ENCODE peak calls at places on chromosomes 3 and 15, in nine cellular contexts. W is tibial nerve, A is uterus, S is heart left ventricle, Y is IMR-90, E is esophagus squamous epithelium, D is breast epithelium, F is HepG2, L is endothelial cell of umbilical vein. P is an unnamed sample. For H3K27me3, the result is how much of the 10 kb centered on the place peaks cover.

GRCh38 chr3:112778298-112779008 is 68.2 kb downstream of the CD200R1L start:
- DNase-seq in D (no peak), F (no peak), L (no peak), S (no peak), Y (peak), E (no peak), W (no peak), A (no peak), P (no peak)

GRCh38 chr3:115194461-115194860 is 47.4 kb upstream of the ZBTB20 start:
- DNase-seq in E (no peak), A (no peak), W (no peak), Y (peak), D (no peak), L (no peak), F (no peak), S (no peak), P (no peak)

GRCh38 chr15:27869697-27870281 is 229.3 kb downstream of the OCA2 start:
- DNase-seq in A (no peak), W (no peak), E (no peak), L (no peak), D (no peak), S (no peak), Y (no peak), F (no peak), P (no peak)

GRCh38 chr3:63067999-63068645 is 192.9 kb upstream of the CADPS start:
- DNase-seq in W (no peak), Y (peak), D (no peak), E (no peak), A (no peak), F (peak), L (peak), S (no peak), P (no peak)

GRCh38 chr3:27596334-27596841 is 112.2 kb upstream of the SLC4A7 start:
- DNase-seq in L (peak), W (peak), A (no peak), E (no peak), F (no peak), Y (peak), S (no peak), D (no peak), P (no peak)

GRCh38 chr3:72338942-72339749 is 509.1 kb downstream of the SHQ1 start:
- DNase-seq in F (peak), D (no peak), E (no peak), L (peak), S (no peak), W (no peak), Y (peak), A (peak), P (no peak)

GRCh38 chr3:54600441-54601204 is 327.2 kb downstream of the LRTM1 start:
- DNase-seq in L (no peak), E (no peak), D (no peak), S (peak), F (no peak), A (no peak), Y (no peak), W (peak), P (no peak)

GRCh38 chr3:174859756-174860155 is 622 bp downstream of the NAALADL2 start:
- DNase-seq in E (no peak), L (no peak), Y (no peak), F (no peak), S (no peak), A (no peak), D (no peak), W (no peak), P (no peak)

GRCh38 chr3:160225181-160226025 is at the start of gene C3orf80:
- DNase-seq in Y (peak), S (peak), W (no peak), D (no peak), L (peak), A (peak), F (peak), E (no peak), P (peak)

GRCh38 chr3:98994128-98994762 is 92.8 kb upstream of the DCBLD2 start:
- DNase-seq in F (peak), W (peak), A (no peak), Y (peak), L (peak), D (no peak), S (no peak), E (no peak), P (no peak)

GRCh38 chr15:95325763-95326688 is 1004.5 kb upstream of the NR2F2 start:
- DNase-seq in S (no peak), E (no peak), Y (no peak), A (no peak), F (no peak), L (peak), D (no peak), W (peak), P (no peak)

GRCh38 chr15:77506311-77507150 is 85.8 kb downstream of the HMG20A start:
- DNase-seq in E (no peak), L (peak), S (peak), F (no peak), Y (no peak), A (peak), W (peak), D (no peak), P (no peak)

GRCh38 chr15:72271895-72272212 is 500 bp downstream of the PARP6 start:
- DNase-seq in L (peak), D (no peak), F (no peak), W (no peak), A (no peak), Y (peak), S (no peak), E (no peak), P (no peak)

GRCh38 chr15:90154861-90155626 is 46.1 kb upstream of the SEMA4B start:
- DNase-seq in F (peak), W (no peak), D (no peak), S (no peak), E (no peak), A (no peak), L (no peak), Y (peak), P (peak)

GRCh38 chr3:107959767-107960166 is 131.1 kb downstream of the CD47 start:
- DNase-seq in A (no peak), E (no peak), Y (peak), D (no peak), S (no peak), F (no peak), W (no peak), L (peak), P (no peak)

GRCh38 chr3:45887759-45888511 is 1.6 kb downstream of the CCR9 start:
- DNase-seq in E (no peak), W (no peak), A (no peak), Y (peak), S (no peak), D (no peak), L (no peak), F (no peak), P (no peak)

GRCh38 chr15:63291507-63291906 is 14.1 kb downstream of the APH1B start:
- DNase-seq in W (no peak), A (no peak), E (no peak), D (no peak), S (no peak), F (no peak), L (peak), Y (peak), P (no peak)

GRCh38 chr15:100241572-100242479 is 99.9 kb downstream of the ADAMTS17 start:
- DNase-seq in A (no peak), E (no peak), W (peak), L (no peak), F (peak), D (no peak), Y (no peak), S (no peak), P (peak)

GRCh38 chr15:43488790-43489585 is 4.0 kb downstream of the TP53BP1 start:
- DNase-seq in L (peak), S (no peak), Y (peak), W (no peak), E (no peak), A (no peak), F (no peak), D (no peak), P (no peak)

GRCh38 chr15:74619916-74620635 is 4.4 kb downstream of the CLK3 start:
- DNase-seq in D (no peak), L (no peak), A (no peak), S (no peak), F (no peak), E (no peak), Y (no peak), W (no peak), P (peak)

GRCh38 chr3:129441215-129441614 is 1.2 kb downstream of the IFT122 start:
- DNase-seq in L (no peak), W (no peak), F (no peak), E (no peak), Y (no peak), S (no peak), A (no peak), D (no peak), P (no peak)

GRCh38 chr3:13878711-13879101 is 1.2 kb downstream of the WNT7A start:
- DNase-seq in L (no peak), Y (no peak), A (no peak), W (no peak), D (no peak), F (no peak), E (no peak), S (no peak), P (no peak)

GRCh38 chr3:194777729-194778128 is 92.0 kb downstream of the FAM43A start:
- DNase-seq in W (no peak), E (no peak), D (no peak), F (no peak), L (no peak), A (no peak), S (no peak), Y (no peak), P (no peak)

GRCh38 chr3:149936812-149937230 is 33.9 kb downstream of the PFN2 start:
- DNase-seq in L (peak), F (peak), A (peak), D (no peak), W (peak), E (no peak), S (peak), Y (peak), P (peak)

GRCh38 chr3:36714343-36714742 is 50.0 kb downstream of the DCLK3 start:
- DNase-seq in W (no peak), Y (no peak), D (no peak), F (no peak), S (no peak), A (no peak), E (no peak), L (no peak), P (no peak)

GRCh38 chr15:38696120-38696727 is 131.6 kb upstream of the RASGRP1 start:
- DNase-seq in D (no peak), A (no peak), S (no peak), W (no peak), Y (peak), L (no peak), F (no peak), E (no peak), P (no peak)

GRCh38 chr3:12049675-12050074 is 45.5 kb downstream of the SYN2 start:
- DNase-seq in W (no peak), L (peak), A (no peak), Y (peak), S (no peak), D (no peak), E (no peak), F (no peak), P (no peak)

GRCh38 chr3:51670711-51671089 is 352 bp upstream of the TEX264 start:
- DNase-seq in A (no peak), L (no peak), Y (no peak), D (no peak), S (no peak), E (no peak), W (no peak), F (no peak), P (no peak)

GRCh38 chr3:17023006-17023664 is 138.4 kb downstream of the PLCL2 start:
- DNase-seq in L (peak), Y (peak), E (no peak), D (no peak), F (no peak), A (no peak), W (no peak), S (no peak), P (no peak)

GRCh38 chr3:4474683-4475490 is 7.8 kb upstream of the SUMF1 start:
- DNase-seq in F (no peak), D (no peak), S (peak), L (peak), E (peak), A (no peak), Y (peak), W (no peak), P (peak)

GRCh38 chr3:13077431-13078157 is 4.4 kb upstream of the IQSEC1 start:
- DNase-seq in W (no peak), F (no peak), L (no peak), E (no peak), Y (no peak), D (no peak), A (peak), S (peak), P (peak)

GRCh38 chr3:189277711-189278110 is 105.9 kb downstream of the TPRG1 start:
- DNase-seq in W (no peak), Y (no peak), E (no peak), F (no peak), D (no peak), A (no peak), L (no peak), S (no peak), P (no peak)

GRCh38 chr15:58669108-58669507 is 80.4 kb downstream of the ADAM10 start:
- DNase-seq in S (no peak), F (no peak), A (no peak), L (no peak), Y (peak), W (no peak), E (no peak), D (no peak), P (no peak)

GRCh38 chr3:160676547-160677303 is at the start of gene ARL14:
- DNase-seq in D (no peak), S (no peak), Y (peak), F (peak), E (no peak), W (no peak), L (peak), A (no peak), P (no peak)

GRCh38 chr15:99062226-99062625 is 42.7 kb upstream of the SYNM start:
- DNase-seq in F (no peak), S (no peak), L (no peak), E (no peak), W (no peak), D (no peak), A (no peak), Y (no peak), P (no peak)

GRCh38 chr3:10994311-10994710 is 1.8 kb downstream of the SLC6A1 start:
- DNase-seq in A (no peak), D (no peak), Y (no peak), L (no peak), E (no peak), F (no peak), W (no peak), S (no peak), P (no peak)
- H3K27me3 ChIP-seq in A (under half), D (under half), Y (half or more), L (under half), E (under half), F (under half), W (under half), S (under half), P (under half)

GRCh38 chr15:40323239-40323952 is at the start of gene INAFM2:
- DNase-seq in Y (peak), L (peak), E (peak), D (peak), A (peak), S (peak), F (peak), W (peak), P (peak)
- TF ChIP-seq POLR2A in Y (peak), L (peak), E (peak), D (no peak), A (no peak), S (no peak), F (no peak), W (peak), P (peak)

DNA sequence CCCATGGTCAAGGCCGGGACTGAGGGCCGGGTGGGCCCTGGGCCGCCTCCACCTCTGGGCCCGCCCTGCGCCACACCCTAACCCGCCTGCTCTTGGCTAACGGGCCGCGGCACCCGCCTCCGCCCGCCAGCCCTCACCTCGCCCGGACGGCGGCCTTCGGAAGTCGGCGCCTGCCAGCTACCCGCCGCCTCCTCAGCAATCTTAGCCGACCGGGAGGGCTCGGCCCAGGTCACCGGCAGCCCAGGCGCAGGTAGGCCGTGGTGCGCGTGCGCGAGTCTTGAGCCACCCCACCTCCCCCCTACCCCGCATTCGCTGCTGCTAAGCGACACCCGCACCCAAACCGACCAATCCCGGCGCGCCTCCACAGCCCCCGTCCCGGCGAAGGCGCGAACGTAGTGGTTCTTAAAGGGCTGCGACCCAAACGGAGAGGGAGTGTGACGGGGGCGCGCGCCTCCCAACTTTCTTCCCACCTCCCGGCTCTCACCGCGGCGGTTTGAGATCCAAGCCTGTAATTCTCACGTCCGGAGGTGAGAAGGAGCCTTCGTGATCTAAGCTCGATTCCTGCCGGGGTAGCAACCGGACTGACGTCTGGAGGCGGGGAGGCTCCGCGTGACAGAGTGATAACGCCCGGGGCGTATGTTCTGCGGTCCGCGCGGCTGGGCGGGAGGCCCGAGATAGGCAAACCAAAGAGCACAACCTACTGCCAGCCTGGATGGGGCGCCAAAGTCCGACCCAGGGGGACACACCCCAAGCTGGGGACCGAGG is at the start of gene SEC22C:
- DNase-seq in Y (peak), L (peak), E (peak), F (peak), W (peak), D (peak), S (peak), A (peak), P (peak)
- TF ChIP-seq CTCF in Y (peak), L (no peak), E (no peak), F (peak), W (no peak), D (no peak), S (peak), A (no peak), P (peak)

GRCh38 chr3:147413712-147414325 is 4.7 kb downstream of the ZIC1 start:
- DNase-seq in L (no peak), E (no peak), S (no peak), W (no peak), D (no peak), Y (no peak), A (no peak), F (no peak), P (no peak)

GRCh38 chr3:147411235-147411607 is 2.1 kb downstream of the ZIC1 start:
- DNase-seq in A (no peak), F (no peak), S (no peak), W (no peak), L (no peak), Y (peak), D (no peak), E (no peak), P (no peak)

GRCh38 chr3:147411777-147412176 is 2.6 kb downstream of the ZIC1 start:
- DNase-seq in F (no peak), L (no peak), S (no peak), A (no peak), W (no peak), D (no peak), Y (no peak), E (no peak), P (no peak)

GRCh38 chr3:147412917-147413711 is 3.9 kb downstream of the ZIC1 start:
- DNase-seq in A (no peak), D (no peak), Y (no peak), E (no peak), L (no peak), W (no peak), S (no peak), F (no peak), P (no peak)

GRCh38 chr3:147412491-147412916 is 3.3 kb downstream of the ZIC1 start:
- DNase-seq in D (no peak), Y (no peak), F (no peak), S (no peak), A (no peak), E (no peak), W (no peak), L (no peak), P (no peak)
- H3K27me3 ChIP-seq in D (under half), Y (half or more), F (under half), S (half or more), A (half or more), E (half or more), W (under half), L (half or more), P (under half)

DNA sequence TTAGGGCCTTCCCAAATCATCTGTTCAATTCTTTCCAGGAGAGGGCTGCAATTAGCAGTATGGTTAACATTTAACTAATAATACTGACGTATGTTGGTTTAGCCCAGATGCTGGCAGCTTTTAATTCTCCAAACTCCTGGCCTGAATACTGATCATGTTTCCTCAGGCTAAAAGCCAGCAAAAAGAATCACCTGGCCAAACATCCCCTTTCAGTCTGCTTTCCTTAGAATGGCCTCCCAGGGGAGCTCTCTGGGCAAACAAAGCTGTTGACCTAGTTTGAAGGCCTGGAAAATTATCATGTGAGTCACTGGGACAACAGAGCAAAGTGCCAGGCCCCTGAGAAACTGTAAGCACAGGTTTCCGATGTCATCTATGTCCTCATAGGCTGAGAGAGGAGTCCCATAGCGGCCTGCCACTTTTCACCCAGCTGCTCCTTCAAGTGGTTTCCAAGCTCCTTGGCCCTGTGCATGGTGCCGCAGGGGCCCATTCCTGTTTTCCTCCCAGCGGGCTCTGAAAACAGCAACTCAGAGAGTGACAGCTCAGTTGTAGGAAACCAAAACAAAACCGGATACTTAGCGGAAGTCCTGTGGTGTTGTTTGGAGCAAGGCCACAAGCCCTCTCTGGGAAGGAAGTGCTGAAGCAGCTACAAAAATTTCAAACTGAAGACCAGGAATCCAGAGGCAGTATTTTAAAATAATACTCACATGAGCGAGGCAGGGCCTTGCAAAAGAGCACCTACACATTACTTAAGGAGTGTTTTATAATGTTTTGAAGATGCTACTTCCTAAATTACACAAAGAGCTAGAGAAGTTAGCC is 36.5 kb upstream of the RAB11A start:
- DNase-seq in E (no peak), S (peak), W (peak), F (peak), L (peak), D (peak), Y (peak), A (peak), P (peak)
- TF ChIP-seq POLR2A in E (peak), S (no peak), W (no peak), F (peak), L (no peak), D (no peak), Y (no peak), A (peak), P (peak)

DNA sequence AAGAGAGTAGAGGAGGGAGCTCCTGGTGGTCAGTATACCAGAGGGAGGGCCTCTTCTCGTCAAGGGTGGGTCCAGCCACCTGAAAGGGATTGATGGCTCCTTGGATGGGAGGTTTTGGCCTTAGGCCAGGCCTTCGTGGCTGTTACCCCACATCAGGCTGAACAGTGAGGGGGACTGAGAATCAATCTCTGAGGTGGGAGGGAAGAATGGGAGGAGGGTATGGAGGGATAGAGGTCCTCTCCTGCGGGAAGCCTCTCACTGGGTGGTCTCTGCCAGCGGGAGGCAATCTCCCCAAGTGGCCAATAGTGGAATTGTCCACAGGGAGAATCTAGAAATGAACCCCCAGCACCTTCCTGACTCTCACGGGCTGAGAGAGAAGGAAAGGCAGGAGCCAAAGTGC is 53.5 kb downstream of the BSN start:
- DNase-seq in D (no peak), W (no peak), A (no peak), S (no peak), F (no peak), E (no peak), L (no peak), Y (no peak), P (no peak)
- TF ChIP-seq CTCF in D (no peak), W (no peak), A (no peak), S (peak), F (no peak), E (no peak), L (peak), Y (no peak), P (no peak)

P was measured in right lobe of liver.